ENCODE peak calls at places on chromosomes 5 and 9, in five cellular contexts. T is body of pancreas, Q is sigmoid colon, A is heart left ventricle, W is spleen. C is an unnamed sample.

GRCh38 chr5:39283231-39283818 is 64.0 kb upstream of the FYB1 start:
- DNase-seq in T (peak; percentile 11), A (peak; percentile 29), W (no peak), Q (no peak), C (peak; percentile 24)

GRCh38 chr5:123012321-123012720 is 24.2 kb downstream of the PPIC start:
- DNase-seq in Q (no peak), A (no peak), T (no peak), W (no peak), C (no peak)

GRCh38 chr5:125961150-125961549 is 462.1 kb upstream of the GRAMD2B start:
- DNase-seq in A (no peak), Q (no peak), T (no peak), W (no peak), C (no peak)

GRCh38 chr9:130234340-130235260 is 31.0 kb upstream of the HMCN2 start:
- DNase-seq in W (peak; percentile 55), A (no peak), Q (peak; percentile 61), T (no peak), C (no peak)

GRCh38 chr5:177600458-177601018 is 606 bp downstream of the B4GALT7 start:
- DNase-seq in T (no peak), W (no peak), Q (no peak), A (no peak), C (no peak)

GRCh38 chr9:4985376-4986266 is 549 bp downstream of the JAK2 start:
- DNase-seq in Q (peak; percentile 74), T (peak; percentile 48), W (peak; percentile 83), A (peak; percentile 23), C (peak; percentile 48)

GRCh38 chr5:68272289-68272688 is 56.7 kb downstream of the PIK3R1 start:
- DNase-seq in A (no peak), Q (no peak), T (no peak), W (no peak), C (no peak)

GRCh38 chr5:139137703-139138102 is 60.5 kb downstream of the SIL1 start:
- DNase-seq in W (no peak), Q (no peak), T (peak; percentile 63), A (no peak), C (no peak)

GRCh38 chr5:159732220-159732619 is 184.1 kb upstream of the ADRA1B start:
- DNase-seq in A (no peak), W (no peak), Q (no peak), T (no peak), C (no peak)

GRCh38 chr9:79617395-79617794 is 45.6 kb downstream of the TLE4 start:
- DNase-seq in W (no peak), T (peak; percentile 55), A (peak; percentile 19), Q (peak; percentile 82), C (no peak)

GRCh38 chr9:120413121-120414048 is 166.6 kb downstream of the CDK5RAP2 start:
- DNase-seq in A (no peak), T (no peak), Q (no peak), W (no peak), C (peak; percentile 64)

GRCh38 chr9:93093449-93094293 is 2.3 kb upstream of the CARD19 start:
- DNase-seq in T (no peak), Q (peak; percentile 65), A (no peak), W (peak; percentile 84), C (no peak)

GRCh38 chr9:91177661-91178280 is 183.9 kb downstream of the AUH start:
- DNase-seq in T (no peak), Q (no peak), W (peak; percentile 85), A (no peak), C (peak; percentile 79)
- H3K4me3 ChIP-seq in T (no peak overlapping the region), Q (no peak overlapping the region), W (no peak overlapping the region), A (no peak overlapping the region), C (no peak overlapping the region)

DNA sequence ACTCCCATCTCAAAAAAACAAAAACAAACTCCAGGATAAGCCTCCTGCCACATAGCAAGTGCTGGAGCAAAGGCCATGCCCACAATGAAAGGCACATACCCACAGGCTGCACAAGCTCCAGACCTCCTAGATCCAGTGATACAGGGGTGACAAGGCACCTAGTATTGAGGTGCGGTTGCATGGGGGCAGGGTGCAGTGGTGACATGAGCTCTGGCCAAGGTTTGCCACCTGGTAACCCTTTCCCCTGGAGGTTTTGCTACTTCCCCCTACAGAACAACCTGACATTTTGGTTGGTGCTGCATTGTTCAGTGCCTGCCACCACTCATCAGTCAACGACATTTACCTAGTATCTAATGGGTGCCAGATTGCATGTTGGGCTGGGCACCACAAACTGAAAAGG is 14.5 kb downstream of the CDKN2AIPNL start:
- DNase-seq in W (no peak), T (no peak), A (no peak), Q (no peak), C (no peak)
- TF ChIP-seq POLR2A in W (no peak), T (no peak), A (no peak), Q (no peak), C (no peak)

GRCh38 chr5:84362061-84362720 is 22.5 kb downstream of the EDIL3 start:
- DNase-seq in A (no peak), Q (no peak), T (no peak), W (no peak), C (no peak)
- H3K27me3 ChIP-seq in A (no peaks in the 10 kb centered on the region), Q (no peaks in the 10 kb centered on the region), T (no peaks in the 10 kb centered on the region), W (no peaks in the 10 kb centered on the region), C (no peaks in the 10 kb centered on the region)

GRCh38 chr5:32504923-32505596 is 60.5 kb upstream of the ZFR start:
- DNase-seq in W (no peak), A (peak; percentile 58), Q (peak; percentile 91), T (peak; percentile 27), C (peak; percentile 13)
- H3K4me3 ChIP-seq in W (no peak overlapping the region), A (no peak overlapping the region), Q (no peak overlapping the region), T (no peak overlapping the region), C (no peak overlapping the region)

GRCh38 chr9:134502261-134503211 is 139.1 kb upstream of the COL5A1 start:
- DNase-seq in W (peak; percentile 56), Q (peak; percentile 90), A (peak; percentile 46), T (peak; percentile 35), C (no peak)
- TF ChIP-seq POLR2A in W (no peak), Q (no peak), A (no peak), T (no peak), C (no peak)

GRCh38 chr9:132575811-132576210 is 6.6 kb upstream of the BARHL1 start:
- DNase-seq in W (peak; percentile 43), T (no peak), A (no peak), Q (no peak), C (no peak)
- H3K27me3 ChIP-seq in W (peaks cover 77% of the 10 kb centered on the region), T (peaks cover 26% of the 10 kb centered on the region), A (peaks cover 66% of the 10 kb centered on the region), Q (peaks cover 87% of the 10 kb centered on the region), C (peaks cover 30% of the 10 kb centered on the region)

GRCh38 chr5:7364226-7364875 is 31.6 kb upstream of the ADCY2 start:
- DNase-seq in A (no peak), T (no peak), Q (no peak), W (no peak), C (no peak)
- H3K4me3 ChIP-seq in A (no peak overlapping the region), T (no peak overlapping the region), Q (no peak overlapping the region), W (no peak overlapping the region), C (no peak overlapping the region)

GRCh38 chr9:104881991-104882555 is 45.9 kb downstream of the ABCA1 start:
- DNase-seq in T (no peak), Q (no peak), W (no peak), A (no peak), C (no peak)

GRCh38 chr9:104882574-104882973 is 45.4 kb downstream of the ABCA1 start:
- DNase-seq in W (no peak), T (no peak), A (no peak), Q (no peak), C (no peak)

GRCh38 chr9:104890433-104890770 is 37.6 kb downstream of the ABCA1 start:
- DNase-seq in Q (no peak), W (no peak), A (no peak), T (no peak), C (no peak)

DNA sequence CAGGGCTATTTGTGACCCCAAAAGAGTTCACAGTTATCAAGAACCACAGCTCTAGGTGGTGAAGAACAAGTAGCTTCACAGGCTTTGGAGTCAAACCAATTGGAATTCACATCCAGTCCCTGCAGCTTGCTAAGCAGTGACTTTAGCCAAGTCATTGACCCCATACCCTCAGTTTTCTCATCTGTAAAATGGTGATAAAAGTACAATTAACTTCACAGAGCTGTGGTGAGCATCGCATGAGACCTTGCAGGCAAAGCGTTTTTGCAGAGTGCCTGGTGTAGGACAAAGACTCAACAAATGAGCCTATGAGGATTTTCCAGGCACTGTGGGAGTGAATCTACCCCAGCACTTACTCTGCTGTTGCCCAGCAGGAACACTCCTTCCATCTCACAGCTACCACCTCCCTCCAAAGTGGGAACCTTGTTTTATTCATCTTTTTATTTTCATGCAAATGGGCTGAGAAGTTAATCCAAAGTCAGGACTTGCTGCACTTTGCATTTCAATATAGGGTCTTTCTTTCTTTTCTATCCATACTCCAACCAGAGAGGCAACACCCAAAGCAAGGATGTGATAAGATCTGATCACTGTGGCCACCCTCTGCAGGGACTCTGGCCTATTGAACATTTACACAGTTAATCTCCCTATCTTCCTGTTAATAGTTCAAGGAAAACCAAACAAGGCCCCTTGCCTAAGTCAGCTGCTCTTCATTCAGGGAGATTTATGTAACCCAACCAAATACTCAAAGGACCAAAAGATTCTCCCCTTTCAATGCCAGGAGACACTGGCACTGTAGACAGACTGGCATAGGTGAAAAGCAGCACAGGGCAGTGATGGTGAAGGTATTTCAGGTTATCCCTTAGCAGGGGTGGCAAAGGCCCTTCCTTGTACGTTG is 41.9 kb downstream of the ABCA1 start:
- DNase-seq in Q (no peak), W (no peak), A (no peak), T (no peak), C (no peak)
- TF ChIP-seq POLR2A in Q (no peak), W (no peak), A (no peak), T (no peak), C (no peak)

DNA sequence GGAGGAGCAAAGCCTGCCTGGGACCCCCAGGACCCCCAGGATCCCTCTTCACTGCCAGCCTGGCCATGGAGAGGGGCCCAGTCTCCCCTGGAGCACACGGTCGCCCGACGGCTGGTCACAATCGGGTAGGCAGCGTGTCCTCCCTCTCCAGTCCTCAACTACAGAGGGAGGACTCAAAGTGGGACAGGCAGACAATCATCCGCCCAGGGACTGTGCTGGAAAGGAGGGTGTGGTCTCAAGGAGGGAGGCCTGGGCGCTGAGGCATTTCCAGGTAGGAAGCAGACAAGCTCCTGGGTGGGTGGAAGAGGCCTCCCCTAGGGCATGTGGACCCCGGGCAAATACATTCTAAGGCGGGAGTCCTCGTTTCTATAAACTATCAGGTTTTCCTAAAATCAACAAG is 93.2 kb upstream of the ADAMTS2 start:
- DNase-seq in Q (no peak), W (no peak), A (no peak), T (no peak), C (no peak)
- H3K27me3 ChIP-seq in Q (peaks cover 7% of the 10 kb centered on the region), W (peaks cover 13% of the 10 kb centered on the region), A (peaks cover 12% of the 10 kb centered on the region), T (no peaks in the 10 kb centered on the region), C (peaks cover 5% of the 10 kb centered on the region)

GRCh38 chr5:96901841-96902240 is 25.5 kb downstream of the ERAP2 start:
- DNase-seq in Q (no peak), A (no peak), W (no peak), T (no peak), C (no peak)
- H3K4me3 ChIP-seq in Q (no peak overlapping the region), A (no peak overlapping the region), W (no peak overlapping the region), T (no peak overlapping the region), C (no peak overlapping the region)

C was measured in prostate gland.